ENCODE peak calls at places on chromosomes 5 and 9, in seven cellular contexts. Q, Y, S, W, E, I and A are unnamed samples.

GRCh38 chr9:86458456-86458855 is 104.2 kb upstream of the TUT7 start:
- DNase-seq in Q (no peak), S (no peak), W (no peak), I (no peak), Y (no peak), E (no peak), A (no peak)

GRCh38 chr9:108104991-108105390 is 615.4 kb upstream of the KLF4 start:
- DNase-seq in W (no peak), E (peak; percentile 23), I (no peak), Q (no peak), Y (no peak), S (no peak), A (no peak)

GRCh38 chr9:86893811-86894490 is 53.4 kb downstream of the GAS1 start:
- DNase-seq in Q (no peak), W (no peak), S (no peak), Y (no peak), I (no peak), E (no peak), A (no peak)

GRCh38 chr5:87741891-87742290 is 329.2 kb upstream of the CCNH start:
- DNase-seq in S (no peak), I (no peak), W (no peak), E (no peak), Q (no peak), Y (no peak), A (no peak)

GRCh38 chr9:111900081-111900805 is 3.6 kb downstream of the UGCG start:
- DNase-seq in I (no peak), W (no peak), Y (no peak), E (no peak), S (no peak), Q (no peak), A (peak; percentile 61)

GRCh38 chr5:145941096-145941676 is 4.8 kb downstream of the SH3RF2 start:
- DNase-seq in Q (no peak), Y (no peak), W (no peak), S (no peak), I (no peak), E (peak; percentile 62), A (no peak)

GRCh38 chr5:174175869-174176268 is 130.4 kb downstream of the NSG2 start:
- DNase-seq in Y (no peak), W (no peak), S (no peak), Q (no peak), E (no peak), I (no peak), A (no peak)

GRCh38 chr5:84729326-84729725 is 344.6 kb upstream of the EDIL3 start:
- DNase-seq in Y (peak; percentile 17), E (no peak), W (no peak), Q (no peak), S (no peak), I (peak; percentile 69), A (no peak)

GRCh38 chr5:172454355-172455086 is at the start of gene SH3PXD2B:
- DNase-seq in E (peak; percentile 52), Y (peak; percentile 79), S (peak; percentile 69), I (peak; percentile 27), Q (peak; percentile 70), W (peak; percentile 56), A (peak; percentile 57)